ENCODE peak calls at places on chromosomes 6 and 20, in six cellular contexts. Z, J, S, N, U and C are unnamed samples. For H3K4me1, the result is how much of the 10 kb centered on the place peaks cover.

GRCh38 chr6:4599924-4600323 is 176.3 kb upstream of the CDYL start:
- DNase-seq in Z (no peak), J (no peak), S (peak), N (no peak), U (peak), C (no peak)

GRCh38 chr6:83878902-83879644 is 19.6 kb downstream of the CYB5R4 start:
- DNase-seq in Z (no peak), J (no peak), S (no peak), N (no peak), U (no peak), C (no peak)

GRCh38 chr6:87730310-87730709 is 28.3 kb upstream of the AKIRIN2 start:
- DNase-seq in Z (no peak), J (peak), S (peak), N (no peak), U (peak), C (no peak)

GRCh38 chr6:6007311-6008113 is 787 bp upstream of the NRN1 start:
- DNase-seq in Z (no peak), J (no peak), S (peak), N (peak), U (no peak), C (no peak)

GRCh38 chr20:53949319-53949839 is 121.0 kb downstream of the BCAS1 start:
- DNase-seq in Z (peak), J (no peak), S (peak), N (no peak), U (peak), C (no peak)

GRCh38 chr6:140636698-140637402 is 1262.4 kb upstream of the CITED2 start:
- DNase-seq in Z (no peak), J (no peak), S (no peak), N (no peak), U (no peak), C (no peak)

GRCh38 chr6:122610690-122611455 is 668 bp downstream of the PKIB start:
- DNase-seq in Z (peak), J (no peak), S (peak), N (peak), U (no peak), C (no peak)

GRCh38 chr6:53999088-53999755 is 112.0 kb upstream of the MLIP start:
- DNase-seq in Z (no peak), J (no peak), S (no peak), N (no peak), U (no peak), C (no peak)

GRCh38 chr6:44657201-44657824 is 269.8 kb downstream of the CDC5L start:
- DNase-seq in Z (no peak), J (no peak), S (no peak), N (no peak), U (peak), C (no peak)

DNA sequence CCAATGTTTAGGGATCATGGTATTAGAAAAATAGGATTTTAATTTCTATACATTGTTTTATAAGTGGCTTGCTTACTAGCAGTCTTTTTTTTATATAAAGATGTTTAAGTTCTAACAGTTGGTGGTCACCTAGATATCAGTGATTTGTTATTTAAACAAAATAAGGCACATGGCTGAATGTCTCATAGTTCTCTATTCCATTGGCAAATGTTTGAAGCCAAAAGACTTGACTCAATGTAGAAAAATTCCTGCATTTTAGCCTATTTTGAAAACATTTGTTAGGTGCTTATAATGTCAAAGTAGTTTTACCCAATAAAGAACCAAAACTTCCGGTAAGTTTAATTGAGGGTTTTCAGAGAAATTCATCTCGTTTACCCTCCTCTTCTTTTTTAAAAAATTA is 26.8 kb downstream of the MAPK14 start:
- DNase-seq in Z (no peak), J (no peak), S (no peak), N (no peak), U (peak), C (no peak)
- H3K4me1 ChIP-seq in Z (half or more), J (half or more), S (under half), N (under half), U (under half), C (under half)

GRCh38 chr20:35616465-35617396 is 1.1 kb downstream of the SPAG4 start:
- DNase-seq in Z (peak), J (peak), S (peak), N (peak), U (peak), C (peak)
- TF ChIP-seq POLR2A in Z (peak), J (peak), S (peak), N (no peak), U (peak), C (peak)

GRCh38 chr6:47318236-47318974 is 8.7 kb upstream of the TNFRSF21 start:
- DNase-seq in Z (no peak), J (no peak), S (no peak), N (no peak), U (no peak), C (no peak)
- H3K27ac ChIP-seq in Z (no peak), J (no peak), S (no peak), N (no peak), U (no peak), C (no peak)

GRCh38 chr6:107495196-107495643 is 5.3 kb downstream of the SOBP start:
- DNase-seq in Z (no peak), J (peak), S (no peak), N (no peak), U (peak), C (no peak)
- H3K4me1 ChIP-seq in Z (half or more), J (under half), S (under half), N (under half), U (under half), C (under half)

DNA sequence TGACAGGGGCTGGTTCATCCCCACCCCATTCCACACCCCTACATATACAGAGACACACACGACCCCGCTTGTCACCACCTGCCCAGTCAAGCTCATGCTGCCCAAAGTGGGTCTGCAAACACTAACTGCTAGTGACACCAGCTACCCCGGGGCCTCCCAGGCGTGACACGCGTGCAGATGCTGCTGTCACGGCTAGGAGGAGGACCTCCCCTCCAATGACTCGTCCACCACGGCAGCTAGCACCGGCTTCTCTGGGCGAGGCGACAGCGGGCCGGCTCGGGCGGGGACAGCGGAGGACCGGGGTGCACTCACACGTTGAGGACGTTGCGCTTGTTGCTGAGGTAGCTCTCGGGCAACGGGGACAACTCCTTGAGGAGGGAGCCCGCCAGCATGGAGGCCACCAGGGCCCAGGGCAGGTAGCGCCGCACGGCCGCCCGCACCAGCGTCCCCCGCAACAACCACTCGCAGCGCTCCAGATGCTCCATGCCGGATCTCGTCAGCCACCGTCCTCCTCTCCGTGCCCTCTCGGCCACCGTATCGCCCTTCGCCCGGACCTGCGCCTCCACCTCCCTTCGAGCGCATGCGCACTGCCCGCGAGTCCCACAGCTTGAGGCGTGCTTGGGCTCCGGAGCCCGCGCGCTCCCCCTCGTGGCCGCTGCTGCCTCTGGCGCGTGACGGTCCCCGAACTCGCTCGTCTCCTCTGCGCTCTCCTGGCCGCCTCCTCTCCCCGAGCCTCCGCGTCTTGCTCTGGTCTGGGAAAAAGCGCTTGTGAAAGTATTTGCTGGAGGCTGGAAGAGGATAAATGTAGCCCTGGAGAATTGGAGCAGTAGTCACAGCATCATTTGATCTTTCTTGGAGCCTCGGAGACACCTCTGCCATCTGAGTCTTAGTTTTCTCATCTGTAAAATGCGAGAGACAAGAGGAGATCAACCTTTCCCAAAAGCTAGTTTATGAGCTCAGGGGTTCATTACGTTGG is at the start of gene FITM2:
- DNase-seq in Z (peak), J (peak), S (peak), N (peak), U (peak), C (peak)
- TF ChIP-seq POLR2A in Z (no peak), J (no peak), S (peak), N (no peak), U (peak), C (peak)

GRCh38 chr20:4299773-4300172 is 284.4 kb upstream of the RNF24 start:
- DNase-seq in Z (no peak), J (no peak), S (no peak), N (no peak), U (no peak), C (no peak)

GRCh38 chr20:4299250-4299649 is 283.9 kb upstream of the RNF24 start:
- DNase-seq in Z (no peak), J (no peak), S (no peak), N (no peak), U (no peak), C (no peak)

GRCh38 chr20:4300401-4300800 is 285.0 kb upstream of the RNF24 start:
- DNase-seq in Z (no peak), J (no peak), S (no peak), N (no peak), U (no peak), C (no peak)

GRCh38 chr20:4295226-4295625 is 279.9 kb upstream of the RNF24 start:
- DNase-seq in Z (no peak), J (no peak), S (no peak), N (no peak), U (no peak), C (no peak)

DNA sequence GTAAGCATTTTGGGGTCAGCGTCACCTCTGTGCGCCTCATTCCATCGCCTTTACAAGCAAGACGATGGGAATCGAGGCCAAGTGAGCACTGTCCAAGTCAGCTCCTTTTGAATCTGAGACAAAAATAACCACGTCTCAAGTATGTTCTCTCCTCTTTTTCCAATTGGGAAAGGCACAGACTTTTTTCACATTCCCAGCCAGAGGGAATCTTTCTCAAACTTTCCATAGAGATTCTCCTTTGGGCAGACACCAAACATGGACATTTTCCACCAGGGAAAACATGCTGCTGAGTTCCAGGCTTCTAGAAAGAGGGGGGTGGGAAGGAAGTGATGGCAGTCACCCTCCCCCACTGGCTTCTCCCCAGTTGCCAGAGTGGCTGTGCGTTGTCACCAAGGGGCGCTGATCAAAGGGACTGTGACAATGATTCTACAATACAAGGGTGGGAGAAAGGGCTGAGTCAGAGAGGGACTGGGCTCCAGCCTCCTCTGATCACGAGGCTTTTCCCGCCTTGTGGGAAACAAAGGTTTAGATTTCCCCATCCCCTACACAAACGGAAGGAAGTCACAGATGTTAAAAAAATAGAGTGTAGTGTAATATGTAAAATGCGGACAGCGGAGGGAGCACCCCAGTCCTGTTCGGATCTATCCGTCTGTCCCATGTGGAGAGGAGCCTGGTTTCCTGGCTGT is 281.9 kb upstream of the RNF24 start:
- DNase-seq in Z (no peak), J (peak), S (no peak), N (no peak), U (peak), C (peak)
- H3K27ac ChIP-seq in Z (no peak), J (no peak), S (no peak), N (peak), U (no peak), C (peak)